ENCODE peak calls at places on chromosomes 1 and 21, in ten cellular contexts. One of them, this sample, is unnamed.

GRCh38 chr1:153790282-153790995 is 15.2 kb downstream of the SLC27A3 start:
- DNase-seq in RWPE1: no peak
- DNase-seq in stimulated activated CD4-positive, alpha-beta T cell treated with anti-CD3 and anti-CD28 coated beads, Interleukin-1b, Interleukin-23, amount 100 ng/mL, for 1 hour: no peak
- DNase-seq in hypothalamus: peak; percentile 72
- DNase-seq in naive thymus-derived CD4-positive, alpha-beta T cell: no peak
- DNase-seq in activated T-cell treated with anti-CD3 and anti-CD28 coated beads, Interleukin-2, amount 50 U/mL, for 4 hours: no peak
- DNase-seq in brain microvascular endothelial cell: peak; percentile 35
- DNase-seq in AG09309: peak; percentile 60
- DNase-seq in ascending aorta: peak; percentile 95
- DNase-seq in T-helper 9 cell: no peak
- DNase-seq in this sample: no peak

GRCh38 chr1:169590932-169591331 is 4.7 kb upstream of the F5 start:
- DNase-seq in RWPE1: peak; percentile 28
- DNase-seq in stimulated activated CD4-positive, alpha-beta T cell treated with anti-CD3 and anti-CD28 coated beads, Interleukin-1b, Interleukin-23, amount 100 ng/mL, for 1 hour: no peak
- DNase-seq in hypothalamus: no peak
- DNase-seq in naive thymus-derived CD4-positive, alpha-beta T cell: no peak
- DNase-seq in activated T-cell treated with anti-CD3 and anti-CD28 coated beads, Interleukin-2, amount 50 U/mL, for 4 hours: no peak
- DNase-seq in brain microvascular endothelial cell: no peak
- DNase-seq in AG09309: no peak
- DNase-seq in ascending aorta: no peak
- DNase-seq in T-helper 9 cell: no peak
- DNase-seq in this sample: no peak

GRCh38 chr1:29412591-29412990 is 176.3 kb downstream of the PTPRU start:
- DNase-seq in RWPE1: no peak
- DNase-seq in stimulated activated CD4-positive, alpha-beta T cell treated with anti-CD3 and anti-CD28 coated beads, Interleukin-1b, Interleukin-23, amount 100 ng/mL, for 1 hour: no peak
- DNase-seq in hypothalamus: no peak
- DNase-seq in naive thymus-derived CD4-positive, alpha-beta T cell: no peak
- DNase-seq in activated T-cell treated with anti-CD3 and anti-CD28 coated beads, Interleukin-2, amount 50 U/mL, for 4 hours: no peak
- DNase-seq in brain microvascular endothelial cell: no peak
- DNase-seq in AG09309: no peak
- DNase-seq in ascending aorta: no peak
- DNase-seq in T-helper 9 cell: no peak
- DNase-seq in this sample: no peak

GRCh38 chr1:20229191-20229590 is 42.9 kb upstream of the PLA2G2C start:
- DNase-seq in RWPE1: no peak
- DNase-seq in stimulated activated CD4-positive, alpha-beta T cell treated with anti-CD3 and anti-CD28 coated beads, Interleukin-1b, Interleukin-23, amount 100 ng/mL, for 1 hour: no peak
- DNase-seq in hypothalamus: no peak
- DNase-seq in naive thymus-derived CD4-positive, alpha-beta T cell: no peak
- DNase-seq in activated T-cell treated with anti-CD3 and anti-CD28 coated beads, Interleukin-2, amount 50 U/mL, for 4 hours: no peak
- DNase-seq in brain microvascular endothelial cell: no peak
- DNase-seq in AG09309: no peak
- DNase-seq in ascending aorta: no peak
- DNase-seq in T-helper 9 cell: no peak
- DNase-seq in this sample: no peak

GRCh38 chr1:108051625-108052382 is 86.8 kb upstream of the VAV3 start:
- DNase-seq in RWPE1: no peak
- DNase-seq in stimulated activated CD4-positive, alpha-beta T cell treated with anti-CD3 and anti-CD28 coated beads, Interleukin-1b, Interleukin-23, amount 100 ng/mL, for 1 hour: no peak
- DNase-seq in hypothalamus: no peak
- DNase-seq in naive thymus-derived CD4-positive, alpha-beta T cell: no peak
- DNase-seq in activated T-cell treated with anti-CD3 and anti-CD28 coated beads, Interleukin-2, amount 50 U/mL, for 4 hours: no peak
- DNase-seq in brain microvascular endothelial cell: no peak
- DNase-seq in AG09309: no peak
- DNase-seq in ascending aorta: no peak
- DNase-seq in T-helper 9 cell: no peak
- DNase-seq in this sample: no peak

GRCh38 chr21:33206771-33207290 is 22.9 kb upstream of the IFNAR2 start:
- DNase-seq in RWPE1: no peak
- DNase-seq in stimulated activated CD4-positive, alpha-beta T cell treated with anti-CD3 and anti-CD28 coated beads, Interleukin-1b, Interleukin-23, amount 100 ng/mL, for 1 hour: no peak
- DNase-seq in hypothalamus: no peak
- DNase-seq in naive thymus-derived CD4-positive, alpha-beta T cell: no peak
- DNase-seq in activated T-cell treated with anti-CD3 and anti-CD28 coated beads, Interleukin-2, amount 50 U/mL, for 4 hours: no peak
- DNase-seq in brain microvascular endothelial cell: no peak
- DNase-seq in AG09309: no peak
- DNase-seq in ascending aorta: no peak
- DNase-seq in T-helper 9 cell: no peak
- DNase-seq in this sample: no peak

GRCh38 chr1:27504588-27505419 is 14.8 kb upstream of the WASF2 start:
- DNase-seq in RWPE1: no peak
- DNase-seq in stimulated activated CD4-positive, alpha-beta T cell treated with anti-CD3 and anti-CD28 coated beads, Interleukin-1b, Interleukin-23, amount 100 ng/mL, for 1 hour: no peak
- DNase-seq in hypothalamus: peak; percentile 59
- DNase-seq in naive thymus-derived CD4-positive, alpha-beta T cell: no peak
- DNase-seq in activated T-cell treated with anti-CD3 and anti-CD28 coated beads, Interleukin-2, amount 50 U/mL, for 4 hours: no peak
- DNase-seq in brain microvascular endothelial cell: no peak
- DNase-seq in AG09309: no peak
- DNase-seq in ascending aorta: peak; percentile 79
- DNase-seq in T-helper 9 cell: no peak
- DNase-seq in this sample: no peak

GRCh38 chr1:97144527-97144926 is 422.9 kb downstream of the PTBP2 start:
- DNase-seq in RWPE1: peak; percentile 29
- DNase-seq in stimulated activated CD4-positive, alpha-beta T cell treated with anti-CD3 and anti-CD28 coated beads, Interleukin-1b, Interleukin-23, amount 100 ng/mL, for 1 hour: no peak
- DNase-seq in hypothalamus: no peak
- DNase-seq in naive thymus-derived CD4-positive, alpha-beta T cell: no peak
- DNase-seq in activated T-cell treated with anti-CD3 and anti-CD28 coated beads, Interleukin-2, amount 50 U/mL, for 4 hours: no peak
- DNase-seq in brain microvascular endothelial cell: peak; percentile 66
- DNase-seq in AG09309: no peak
- DNase-seq in ascending aorta: no peak
- DNase-seq in T-helper 9 cell: no peak
- DNase-seq in this sample: no peak

GRCh38 chr1:167819849-167820683 is 93.9 kb downstream of the ADCY10 start:
- DNase-seq in RWPE1: peak; percentile 80
- DNase-seq in stimulated activated CD4-positive, alpha-beta T cell treated with anti-CD3 and anti-CD28 coated beads, Interleukin-1b, Interleukin-23, amount 100 ng/mL, for 1 hour: no peak
- DNase-seq in hypothalamus: peak; percentile 36
- DNase-seq in naive thymus-derived CD4-positive, alpha-beta T cell: peak; percentile 47
- DNase-seq in activated T-cell treated with anti-CD3 and anti-CD28 coated beads, Interleukin-2, amount 50 U/mL, for 4 hours: no peak
- DNase-seq in brain microvascular endothelial cell: peak; percentile 95
- DNase-seq in AG09309: peak; percentile 83
- DNase-seq in ascending aorta: peak; percentile 93
- DNase-seq in T-helper 9 cell: no peak
- DNase-seq in this sample: no peak

GRCh38 chr1:214416417-214417212 is 134.8 kb downstream of the PTPN14 start:
- DNase-seq in RWPE1: peak; percentile 57
- DNase-seq in stimulated activated CD4-positive, alpha-beta T cell treated with anti-CD3 and anti-CD28 coated beads, Interleukin-1b, Interleukin-23, amount 100 ng/mL, for 1 hour: no peak
- DNase-seq in hypothalamus: no peak
- DNase-seq in naive thymus-derived CD4-positive, alpha-beta T cell: no peak
- DNase-seq in activated T-cell treated with anti-CD3 and anti-CD28 coated beads, Interleukin-2, amount 50 U/mL, for 4 hours: no peak
- DNase-seq in brain microvascular endothelial cell: no peak
- DNase-seq in AG09309: no peak
- DNase-seq in ascending aorta: no peak
- DNase-seq in T-helper 9 cell: no peak
- DNase-seq in this sample: no peak

GRCh38 chr1:29525941-29526340 is 289.6 kb downstream of the PTPRU start:
- DNase-seq in RWPE1: no peak
- DNase-seq in stimulated activated CD4-positive, alpha-beta T cell treated with anti-CD3 and anti-CD28 coated beads, Interleukin-1b, Interleukin-23, amount 100 ng/mL, for 1 hour: no peak
- DNase-seq in hypothalamus: no peak
- DNase-seq in naive thymus-derived CD4-positive, alpha-beta T cell: peak; percentile 13
- DNase-seq in activated T-cell treated with anti-CD3 and anti-CD28 coated beads, Interleukin-2, amount 50 U/mL, for 4 hours: no peak
- DNase-seq in brain microvascular endothelial cell: no peak
- DNase-seq in AG09309: no peak
- DNase-seq in ascending aorta: peak; percentile 31
- DNase-seq in T-helper 9 cell: no peak
- DNase-seq in this sample: no peak

GRCh38 chr21:42219606-42220137 is 732 bp downstream of the ABCG1 start:
- DNase-seq in RWPE1: no peak
- DNase-seq in stimulated activated CD4-positive, alpha-beta T cell treated with anti-CD3 and anti-CD28 coated beads, Interleukin-1b, Interleukin-23, amount 100 ng/mL, for 1 hour: no peak
- DNase-seq in hypothalamus: no peak
- DNase-seq in naive thymus-derived CD4-positive, alpha-beta T cell: peak; percentile 52
- DNase-seq in activated T-cell treated with anti-CD3 and anti-CD28 coated beads, Interleukin-2, amount 50 U/mL, for 4 hours: no peak
- DNase-seq in brain microvascular endothelial cell: no peak
- DNase-seq in AG09309: no peak
- DNase-seq in ascending aorta: peak; percentile 69
- DNase-seq in T-helper 9 cell: peak; percentile 33
- DNase-seq in this sample: no peak

GRCh38 chr1:107327446-107327845 is 186.6 kb downstream of the NTNG1 start:
- DNase-seq in RWPE1: peak; percentile 4
- DNase-seq in stimulated activated CD4-positive, alpha-beta T cell treated with anti-CD3 and anti-CD28 coated beads, Interleukin-1b, Interleukin-23, amount 100 ng/mL, for 1 hour: no peak
- DNase-seq in hypothalamus: no peak
- DNase-seq in naive thymus-derived CD4-positive, alpha-beta T cell: no peak
- DNase-seq in activated T-cell treated with anti-CD3 and anti-CD28 coated beads, Interleukin-2, amount 50 U/mL, for 4 hours: no peak
- DNase-seq in brain microvascular endothelial cell: no peak
- DNase-seq in AG09309: no peak
- DNase-seq in ascending aorta: no peak
- DNase-seq in T-helper 9 cell: no peak
- DNase-seq in this sample: no peak

GRCh38 chr1:64834734-64835133 is 89.9 kb downstream of the RAVER2 start:
- DNase-seq in RWPE1: peak; percentile 33
- DNase-seq in stimulated activated CD4-positive, alpha-beta T cell treated with anti-CD3 and anti-CD28 coated beads, Interleukin-1b, Interleukin-23, amount 100 ng/mL, for 1 hour: no peak
- DNase-seq in hypothalamus: no peak
- DNase-seq in naive thymus-derived CD4-positive, alpha-beta T cell: no peak
- DNase-seq in activated T-cell treated with anti-CD3 and anti-CD28 coated beads, Interleukin-2, amount 50 U/mL, for 4 hours: no peak
- DNase-seq in brain microvascular endothelial cell: peak; percentile 69
- DNase-seq in AG09309: peak; percentile 44
- DNase-seq in ascending aorta: no peak
- DNase-seq in T-helper 9 cell: no peak
- DNase-seq in this sample: no peak

GRCh38 chr1:94538243-94538827 is 3.2 kb downstream of the F3 start:
- DNase-seq in RWPE1: no peak
- DNase-seq in stimulated activated CD4-positive, alpha-beta T cell treated with anti-CD3 and anti-CD28 coated beads, Interleukin-1b, Interleukin-23, amount 100 ng/mL, for 1 hour: no peak
- DNase-seq in hypothalamus: no peak
- DNase-seq in naive thymus-derived CD4-positive, alpha-beta T cell: no peak
- DNase-seq in activated T-cell treated with anti-CD3 and anti-CD28 coated beads, Interleukin-2, amount 50 U/mL, for 4 hours: no peak
- DNase-seq in brain microvascular endothelial cell: no peak
- DNase-seq in AG09309: no peak
- DNase-seq in ascending aorta: no peak
- DNase-seq in T-helper 9 cell: no peak
- DNase-seq in this sample: no peak

GRCh38 chr21:44018813-44019567 is 6.9 kb downstream of the TRAPPC10 start:
- DNase-seq in RWPE1: no peak
- DNase-seq in stimulated activated CD4-positive, alpha-beta T cell treated with anti-CD3 and anti-CD28 coated beads, Interleukin-1b, Interleukin-23, amount 100 ng/mL, for 1 hour: no peak
- DNase-seq in hypothalamus: no peak
- DNase-seq in naive thymus-derived CD4-positive, alpha-beta T cell: no peak
- DNase-seq in activated T-cell treated with anti-CD3 and anti-CD28 coated beads, Interleukin-2, amount 50 U/mL, for 4 hours: no peak
- DNase-seq in brain microvascular endothelial cell: no peak
- DNase-seq in AG09309: no peak
- DNase-seq in ascending aorta: no peak
- DNase-seq in T-helper 9 cell: no peak
- DNase-seq in this sample: no peak

GRCh38 chr1:75724472-75725022 is at the start of gene ACADM:
- DNase-seq in RWPE1: peak; percentile 82
- DNase-seq in stimulated activated CD4-positive, alpha-beta T cell treated with anti-CD3 and anti-CD28 coated beads, Interleukin-1b, Interleukin-23, amount 100 ng/mL, for 1 hour: peak; percentile 81
- DNase-seq in hypothalamus: peak; percentile 82
- DNase-seq in naive thymus-derived CD4-positive, alpha-beta T cell: peak; percentile 93
- DNase-seq in activated T-cell treated with anti-CD3 and anti-CD28 coated beads, Interleukin-2, amount 50 U/mL, for 4 hours: peak; percentile 84
- DNase-seq in brain microvascular endothelial cell: peak; percentile 57
- DNase-seq in AG09309: no peak
- DNase-seq in ascending aorta: peak; percentile 92
- DNase-seq in T-helper 9 cell: peak; percentile 72
- DNase-seq in this sample: peak; percentile 58

GRCh38 chr1:1168451-1169411 is 4.9 kb upstream of the TTLL10 start:
- DNase-seq in RWPE1: no peak
- DNase-seq in stimulated activated CD4-positive, alpha-beta T cell treated with anti-CD3 and anti-CD28 coated beads, Interleukin-1b, Interleukin-23, amount 100 ng/mL, for 1 hour: no peak
- DNase-seq in hypothalamus: no peak
- DNase-seq in naive thymus-derived CD4-positive, alpha-beta T cell: no peak
- DNase-seq in activated T-cell treated with anti-CD3 and anti-CD28 coated beads, Interleukin-2, amount 50 U/mL, for 4 hours: no peak
- DNase-seq in brain microvascular endothelial cell: no peak
- DNase-seq in AG09309: no peak
- DNase-seq in ascending aorta: no peak
- DNase-seq in T-helper 9 cell: no peak
- DNase-seq in this sample: no peak

GRCh38 chr1:53293123-53293522 is 34.7 kb downstream of the LRP8 start:
- DNase-seq in RWPE1: no peak
- DNase-seq in stimulated activated CD4-positive, alpha-beta T cell treated with anti-CD3 and anti-CD28 coated beads, Interleukin-1b, Interleukin-23, amount 100 ng/mL, for 1 hour: no peak
- DNase-seq in hypothalamus: no peak
- DNase-seq in naive thymus-derived CD4-positive, alpha-beta T cell: no peak
- DNase-seq in activated T-cell treated with anti-CD3 and anti-CD28 coated beads, Interleukin-2, amount 50 U/mL, for 4 hours: no peak
- DNase-seq in brain microvascular endothelial cell: no peak
- DNase-seq in AG09309: no peak
- DNase-seq in ascending aorta: peak; percentile 85
- DNase-seq in T-helper 9 cell: no peak
- DNase-seq in this sample: no peak

GRCh38 chr1:61184035-61184713 is 101.8 kb downstream of the NFIA start:
- DNase-seq in RWPE1: peak; percentile 55
- DNase-seq in stimulated activated CD4-positive, alpha-beta T cell treated with anti-CD3 and anti-CD28 coated beads, Interleukin-1b, Interleukin-23, amount 100 ng/mL, for 1 hour: no peak
- DNase-seq in hypothalamus: peak; percentile 78
- DNase-seq in naive thymus-derived CD4-positive, alpha-beta T cell: no peak
- DNase-seq in activated T-cell treated with anti-CD3 and anti-CD28 coated beads, Interleukin-2, amount 50 U/mL, for 4 hours: no peak
- DNase-seq in brain microvascular endothelial cell: peak; percentile 90
- DNase-seq in AG09309: no peak
- DNase-seq in ascending aorta: peak; percentile 96
- DNase-seq in T-helper 9 cell: no peak
- DNase-seq in this sample: peak; percentile 7

GRCh38 chr1:8481650-8482380 is 163.9 kb downstream of the SLC45A1 start:
- DNase-seq in RWPE1: no peak
- DNase-seq in stimulated activated CD4-positive, alpha-beta T cell treated with anti-CD3 and anti-CD28 coated beads, Interleukin-1b, Interleukin-23, amount 100 ng/mL, for 1 hour: no peak
- DNase-seq in hypothalamus: no peak
- DNase-seq in naive thymus-derived CD4-positive, alpha-beta T cell: no peak
- DNase-seq in activated T-cell treated with anti-CD3 and anti-CD28 coated beads, Interleukin-2, amount 50 U/mL, for 4 hours: no peak
- DNase-seq in brain microvascular endothelial cell: no peak
- DNase-seq in AG09309: no peak
- DNase-seq in ascending aorta: no peak
- DNase-seq in T-helper 9 cell: no peak
- DNase-seq in this sample: no peak

GRCh38 chr1:203508463-203508862 is 14.5 kb downstream of the OPTC start:
- DNase-seq in RWPE1: no peak
- DNase-seq in stimulated activated CD4-positive, alpha-beta T cell treated with anti-CD3 and anti-CD28 coated beads, Interleukin-1b, Interleukin-23, amount 100 ng/mL, for 1 hour: no peak
- DNase-seq in hypothalamus: no peak
- DNase-seq in naive thymus-derived CD4-positive, alpha-beta T cell: no peak
- DNase-seq in activated T-cell treated with anti-CD3 and anti-CD28 coated beads, Interleukin-2, amount 50 U/mL, for 4 hours: no peak
- DNase-seq in brain microvascular endothelial cell: no peak
- DNase-seq in AG09309: no peak
- DNase-seq in ascending aorta: no peak
- DNase-seq in T-helper 9 cell: no peak
- DNase-seq in this sample: no peak

GRCh38 chr1:104780470-104781078 is 1030.9 kb downstream of the AMY1C start:
- DNase-seq in RWPE1: peak; percentile 11
- DNase-seq in stimulated activated CD4-positive, alpha-beta T cell treated with anti-CD3 and anti-CD28 coated beads, Interleukin-1b, Interleukin-23, amount 100 ng/mL, for 1 hour: no peak
- DNase-seq in hypothalamus: no peak
- DNase-seq in naive thymus-derived CD4-positive, alpha-beta T cell: no peak
- DNase-seq in activated T-cell treated with anti-CD3 and anti-CD28 coated beads, Interleukin-2, amount 50 U/mL, for 4 hours: no peak
- DNase-seq in brain microvascular endothelial cell: peak; percentile 23
- DNase-seq in AG09309: no peak
- DNase-seq in ascending aorta: no peak
- DNase-seq in T-helper 9 cell: no peak
- DNase-seq in this sample: no peak